ENCODE peak calls at places on chromosome 5, in four cellular contexts. I, L, J and V are unnamed samples.

GRCh38 chr5:57889558-57889957 is 406.9 kb upstream of the ACTBL2 start:
- DNase-seq in I (no peak), L (no peak), J (peak), V (no peak)

GRCh38 chr5:178690208-178690607 is 40.3 kb downstream of the ZNF354A start:
- DNase-seq in I (no peak), L (no peak), J (no peak), V (no peak)

GRCh38 chr5:171601266-171601881 is 181.9 kb downstream of the FGF18 start:
- DNase-seq in I (no peak), L (no peak), J (no peak), V (no peak)

GRCh38 chr5:146041180-146041789 is 64.1 kb downstream of the PLAC8L1 start:
- DNase-seq in I (no peak), L (no peak), J (no peak), V (no peak)

GRCh38 chr5:11075010-11075860 is 314.2 kb upstream of the DAP start:
- DNase-seq in I (no peak), L (no peak), J (no peak), V (no peak)

GRCh38 chr5:158056426-158056825 is 197.5 kb upstream of the CLINT1 start:
- DNase-seq in I (no peak), L (no peak), J (no peak), V (no peak)

GRCh38 chr5:78594946-78595921 is 53.3 kb downstream of the LHFPL2 start:
- DNase-seq in I (no peak), L (no peak), J (peak), V (no peak)

GRCh38 chr5:77590347-77590746 is 48.2 kb downstream of the OTP start:
- DNase-seq in I (no peak), L (no peak), J (no peak), V (no peak)

GRCh38 chr5:179624841-179625271 is 1.4 kb upstream of the HNRNPH1 start:
- DNase-seq in I (no peak), L (peak), J (no peak), V (no peak)

GRCh38 chr5:27275353-27275752 is 237.0 kb upstream of the CDH9 start:
- DNase-seq in I (no peak), L (no peak), J (no peak), V (no peak)

GRCh38 chr5:22780756-22781155 is 72.4 kb downstream of the CDH12 start:
- DNase-seq in I (no peak), L (no peak), J (no peak), V (no peak)